ENCODE peak calls at places on chromosomes 16 and 17, in five cellular contexts. V is HCT116, F is thyroid gland, N is uterus, S is fibroblast of lung. A is an unnamed sample.
A peak's percentile ranks its signal among the peaks of the same experiment; 100 is the strongest.

GRCh38 chr17:41777579-41778188 is 8.8 kb downstream of the JUP start:
- DNase-seq in F (peak; percentile 83), S (peak; percentile 98), N (peak; percentile 78), V (no peak), A (no peak)

GRCh38 chr17:73498854-73499597 is 145.2 kb downstream of the SDK2 start:
- DNase-seq in N (no peak), S (no peak), F (no peak), V (no peak), A (no peak)

GRCh38 chr17:10612957-10613744 is 44.0 kb downstream of the MYH3 start:
- DNase-seq in F (no peak), N (no peak), S (peak; percentile 75), V (no peak), A (no peak)

GRCh38 chr17:17902357-17902756 is 65.6 kb upstream of the SREBF1 start:
- DNase-seq in V (no peak), F (no peak), N (no peak), S (no peak), A (no peak)

GRCh38 chr17:38604479-38605229 is 1.1 kb downstream of the SRCIN1 start:
- DNase-seq in S (no peak), N (no peak), F (no peak), V (no peak), A (peak; percentile 42)

GRCh38 chr16:68396481-68396880 is 51.8 kb downstream of the SMPD3 start:
- DNase-seq in N (no peak), S (peak; percentile 51), V (peak; percentile 44), F (peak; percentile 55), A (no peak)

GRCh38 chr16:10957771-10958486 is 13.6 kb downstream of the CLEC16A start:
- DNase-seq in S (peak; percentile 59), F (no peak), N (no peak), V (no peak), A (peak; percentile 41)

GRCh38 chr17:66268247-66268927 is 34.0 kb upstream of the PRKCA start:
- DNase-seq in F (no peak), V (no peak), N (no peak), S (peak; percentile 82), A (no peak)

GRCh38 chr17:52120465-52120864 is 38.0 kb downstream of the CA10 start:
- DNase-seq in S (no peak), F (no peak), V (no peak), N (no peak), A (no peak)

GRCh38 chr17:18182978-18183333 is 672 bp upstream of the ALKBH5 start:
- DNase-seq in N (peak; percentile 89), S (no peak), V (no peak), F (peak; percentile 82), A (peak; percentile 91)

GRCh38 chr17:2076461-2076984 is 21.6 kb downstream of the HIC1 start:
- DNase-seq in V (no peak), S (peak; percentile 68), F (no peak), N (no peak), A (no peak)

GRCh38 chr16:10130482-10130996 is 51.7 kb downstream of the GRIN2A start:
- DNase-seq in N (no peak), F (no peak), V (no peak), S (no peak), A (no peak)

GRCh38 chr17:1928976-1929375 is 96.2 kb downstream of the RTN4RL1 start:
- DNase-seq in S (no peak), N (no peak), V (no peak), F (no peak), A (no peak)

GRCh38 chr17:10127819-10128375 is 70.5 kb downstream of the GAS7 start:
- DNase-seq in N (peak; percentile 92), S (peak; percentile 94), V (no peak), F (peak; percentile 48), A (no peak)

GRCh38 chr17:4551796-4552525 is 3.2 kb downstream of the MYBBP1A start:
- DNase-seq in N (no peak), F (no peak), S (no peak), V (no peak), A (no peak)

GRCh38 chr17:71975331-71975801 is 145.5 kb upstream of the SOX9 start:
- DNase-seq in F (peak; percentile 5), S (peak; percentile 73), N (peak; percentile 38), V (no peak), A (no peak)
- H3K4me3 ChIP-seq in F (no peak overlapping the region), S (peak overlapping the region; percentile 57), N (peak overlapping the region; percentile 40), V (no peak overlapping the region), A (no peak overlapping the region)

GRCh38 chr17:31319253-31319661 is 2.2 kb downstream of the EVI2A start:
- DNase-seq in V (no peak), N (no peak), S (no peak), F (no peak), A (peak; percentile 73)
- H3K27me3 ChIP-seq in V (no peaks in the 10 kb centered on the region), N (no peaks in the 10 kb centered on the region), S (no peaks in the 10 kb centered on the region), F (no peaks in the 10 kb centered on the region), A (no peaks in the 10 kb centered on the region)

DNA sequence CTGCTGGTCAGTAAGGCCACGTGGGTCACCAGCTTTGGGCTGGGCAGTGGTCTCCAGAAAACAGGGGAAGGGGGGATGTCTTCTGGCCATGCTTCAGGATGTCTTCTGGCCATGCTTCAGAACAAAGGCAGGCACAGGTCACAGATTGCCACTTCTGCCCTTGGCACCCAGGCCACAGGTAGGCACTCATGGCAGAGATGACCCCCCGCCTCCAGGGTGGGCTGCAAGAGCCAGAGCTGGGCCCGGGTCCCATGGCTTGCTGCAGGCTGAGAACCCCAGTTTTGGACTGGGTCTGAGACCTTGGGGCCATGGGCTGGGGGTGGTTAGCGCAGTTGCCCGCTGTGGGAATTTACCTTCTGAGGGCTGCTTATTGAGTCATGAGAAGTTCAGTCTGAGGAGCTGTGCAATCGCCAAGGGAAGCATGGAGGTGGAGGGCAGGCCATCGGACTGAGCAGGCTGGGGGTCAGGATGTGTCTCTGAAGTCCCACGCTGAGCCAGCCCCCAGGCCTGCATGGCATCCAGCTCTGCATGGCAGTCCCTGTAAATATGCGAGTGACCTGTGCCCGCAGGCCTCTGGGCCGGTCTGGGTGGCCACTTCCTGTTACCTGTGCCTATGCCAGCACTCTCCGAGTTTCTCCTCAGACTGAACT is 1.6 kb downstream of the ANKRD13B start:
- DNase-seq in N (peak; percentile 21), S (no peak), V (no peak), F (no peak), A (no peak)
- H3K4me3 ChIP-seq in N (no peak overlapping the region), S (no peak overlapping the region), V (peak overlapping the region; percentile 68), F (no peak overlapping the region), A (no peak overlapping the region)

GRCh38 chr17:44128383-44128782 is 4.9 kb upstream of the HDAC5 start:
- DNase-seq in V (no peak), N (no peak), F (no peak), S (no peak), A (no peak)
- H3K27me3 ChIP-seq in V (no peaks in the 10 kb centered on the region), N (no peaks in the 10 kb centered on the region), F (no peaks in the 10 kb centered on the region), S (no peaks in the 10 kb centered on the region), A (no peaks in the 10 kb centered on the region)

GRCh38 chr17:14304222-14304844 is 3.5 kb downstream of the HS3ST3B1 start:
- DNase-seq in S (no peak), V (no peak), N (no peak), F (no peak), A (no peak)
- H3K4me3 ChIP-seq in S (peak overlapping the region; percentile 89), V (no peak overlapping the region), N (no peak overlapping the region), F (no peak overlapping the region), A (no peak overlapping the region)

GRCh38 chr17:34579979-34580684 is 750 bp downstream of the TMEM132E start:
- DNase-seq in N (peak; percentile 20), V (no peak), S (no peak), F (peak; percentile 50), A (no peak)
- H3K27me3 ChIP-seq in N (no peaks in the 10 kb centered on the region), V (peaks cover 44% of the 10 kb centered on the region), S (peaks cover 37% of the 10 kb centered on the region), F (peaks cover 21% of the 10 kb centered on the region), A (peaks cover 3% of the 10 kb centered on the region)

DNA sequence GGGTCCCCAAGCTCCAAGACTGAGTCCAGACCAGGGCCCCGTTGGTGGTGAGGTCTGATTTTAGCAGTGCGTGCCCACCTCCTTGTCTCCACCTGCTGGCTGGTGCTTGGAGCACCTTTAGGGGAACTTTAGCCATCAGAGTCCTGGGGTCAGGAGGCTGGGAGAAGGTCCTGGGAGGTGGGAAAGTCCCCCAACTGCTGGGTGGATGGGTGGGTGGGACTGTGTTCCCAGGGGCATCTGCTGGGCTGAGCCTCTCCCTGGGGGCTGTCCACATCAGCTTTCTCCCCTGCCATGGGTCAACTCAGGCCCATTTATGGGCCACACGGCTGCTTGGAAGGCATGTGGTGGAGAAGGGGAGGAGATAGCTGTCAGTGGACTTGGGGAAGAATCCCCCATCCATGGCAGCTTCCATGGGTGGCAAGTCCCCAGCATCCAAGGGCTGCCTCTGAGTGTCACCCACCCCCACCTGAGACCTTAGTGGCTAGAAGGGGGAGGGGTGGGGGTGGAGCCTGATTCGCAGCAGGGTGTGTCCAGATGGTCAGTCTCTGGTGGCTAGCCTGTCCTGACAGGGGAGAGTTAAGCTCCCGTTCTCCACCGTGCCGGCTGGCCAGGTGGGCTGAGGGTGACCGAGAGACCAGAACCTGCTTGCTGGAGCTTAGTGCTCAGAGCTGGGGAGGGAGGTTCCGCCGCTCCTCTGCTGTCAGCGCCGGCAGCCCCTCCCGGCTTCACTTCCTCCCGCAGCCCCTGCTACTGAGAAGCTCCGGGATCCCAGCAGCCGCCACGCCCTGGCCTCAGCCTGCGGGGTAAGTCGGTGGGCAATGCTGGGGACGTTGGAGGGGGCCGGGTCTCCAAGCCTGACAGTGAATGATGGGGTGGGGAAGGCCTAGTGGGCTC is at the start of gene TRPV2:
- DNase-seq in V (no peak), F (no peak), N (peak; percentile 37), S (no peak), A (peak; percentile 67)
- H3K4me3 ChIP-seq in V (no peak within 1 kb of the TSS), F (no peak within 1 kb of the TSS), N (peak within 1 kb of the TSS; percentile 55), S (peak within 1 kb of the TSS; percentile 58), A (peak within 1 kb of the TSS; percentile 82)

GRCh38 chr17:45004388-45004787 is 36.3 kb upstream of the C1QL1 start:
- DNase-seq in F (no peak), N (no peak), V (no peak), S (no peak), A (no peak)

GRCh38 chr17:45006927-45007461 is 38.9 kb upstream of the C1QL1 start:
- DNase-seq in F (no peak), S (peak; percentile 25), N (no peak), V (no peak), A (no peak)

GRCh38 chr17:45003877-45004276 is 35.8 kb upstream of the C1QL1 start:
- DNase-seq in V (no peak), N (no peak), S (no peak), F (no peak), A (no peak)

GRCh38 chr17:45008191-45008590 is 40.1 kb upstream of the C1QL1 start:
- DNase-seq in F (no peak), S (no peak), N (no peak), V (no peak), A (no peak)

DNA sequence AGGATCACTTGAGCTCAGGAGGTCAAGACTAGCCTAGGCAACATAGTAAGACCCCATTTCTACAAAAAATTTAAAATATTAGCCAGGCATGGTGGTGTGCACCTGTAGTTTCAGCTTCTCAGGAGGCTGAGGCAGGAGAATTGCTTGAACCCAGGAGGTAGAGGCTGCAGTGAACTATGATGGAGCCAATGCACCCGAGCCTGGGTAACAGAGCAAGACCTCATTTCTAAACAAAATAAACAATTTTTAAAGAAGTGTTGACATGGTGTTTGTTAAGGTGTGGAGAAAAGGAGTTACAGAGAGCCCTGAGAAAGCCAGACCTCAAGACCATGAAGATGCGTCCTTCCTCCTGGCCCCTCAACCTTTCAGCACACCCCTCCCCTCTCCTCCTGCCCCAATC is 37.6 kb upstream of the C1QL1 start:
- DNase-seq in N (no peak), V (no peak), F (no peak), S (no peak), A (no peak)
- H3K27me3 ChIP-seq in N (no peaks in the 10 kb centered on the region), V (no peaks in the 10 kb centered on the region), F (no peaks in the 10 kb centered on the region), S (peaks cover 10% of the 10 kb centered on the region), A (no peaks in the 10 kb centered on the region)